ENCODE peak calls at places on chromosomes 6 and 20, in eight cellular contexts. One of them, this sample, is unnamed.

GRCh38 chr20:46838002-46838401 is 56.6 kb upstream of the EYA2 start:
- DNase-seq in fibroblast of mammary gland: no peak
- DNase-seq in stomach: no peak
- DNase-seq in HFF-Myc: no peak
- DNase-seq in left ventricle myocardium inferior: no peak
- DNase-seq in tibial nerve: no peak
- DNase-seq in astrocyte of the spinal cord: no peak
- DNase-seq in kidney: no peak
- DNase-seq in this sample: no peak

GRCh38 chr6:43269273-43270007 is 26.2 kb downstream of the TTBK1 start:
- DNase-seq in fibroblast of mammary gland: no peak
- DNase-seq in stomach: peak
- DNase-seq in HFF-Myc: no peak
- DNase-seq in left ventricle myocardium inferior: no peak
- DNase-seq in tibial nerve: no peak
- DNase-seq in astrocyte of the spinal cord: no peak
- DNase-seq in kidney: no peak
- DNase-seq in this sample: no peak

GRCh38 chr20:17654649-17655285 is 27.3 kb downstream of the RRBP1 start:
- DNase-seq in fibroblast of mammary gland: peak
- DNase-seq in stomach: no peak
- DNase-seq in HFF-Myc: no peak
- DNase-seq in left ventricle myocardium inferior: no peak
- DNase-seq in tibial nerve: peak
- DNase-seq in astrocyte of the spinal cord: peak
- DNase-seq in kidney: no peak
- DNase-seq in this sample: no peak

GRCh38 chr6:153087436-153087835 is 43.6 kb downstream of the RGS17 start:
- DNase-seq in fibroblast of mammary gland: no peak
- DNase-seq in stomach: no peak
- DNase-seq in HFF-Myc: no peak
- DNase-seq in left ventricle myocardium inferior: no peak
- DNase-seq in tibial nerve: no peak
- DNase-seq in astrocyte of the spinal cord: no peak
- DNase-seq in kidney: no peak
- DNase-seq in this sample: no peak

GRCh38 chr6:137166247-137167098 is 7.0 kb downstream of the IL22RA2 start:
- DNase-seq in fibroblast of mammary gland: no peak
- DNase-seq in stomach: no peak
- DNase-seq in HFF-Myc: no peak
- DNase-seq in left ventricle myocardium inferior: no peak
- DNase-seq in tibial nerve: no peak
- DNase-seq in astrocyte of the spinal cord: no peak
- DNase-seq in kidney: no peak
- DNase-seq in this sample: no peak

GRCh38 chr6:163392533-163392932 is 22.0 kb upstream of the QKI start:
- DNase-seq in fibroblast of mammary gland: peak
- DNase-seq in stomach: peak
- DNase-seq in HFF-Myc: no peak
- DNase-seq in left ventricle myocardium inferior: no peak
- DNase-seq in tibial nerve: no peak
- DNase-seq in astrocyte of the spinal cord: peak
- DNase-seq in kidney: no peak
- DNase-seq in this sample: peak

GRCh38 chr6:134909701-134910595 is 40.0 kb downstream of the ALDH8A1 start:
- DNase-seq in fibroblast of mammary gland: peak
- DNase-seq in stomach: no peak
- DNase-seq in HFF-Myc: no peak
- DNase-seq in left ventricle myocardium inferior: no peak
- DNase-seq in tibial nerve: no peak
- DNase-seq in astrocyte of the spinal cord: no peak
- DNase-seq in kidney: no peak
- DNase-seq in this sample: no peak

GRCh38 chr6:16326971-16327776 is 88.8 kb downstream of the GMPR start:
- DNase-seq in fibroblast of mammary gland: no peak
- DNase-seq in stomach: no peak
- DNase-seq in HFF-Myc: no peak
- DNase-seq in left ventricle myocardium inferior: no peak
- DNase-seq in tibial nerve: no peak
- DNase-seq in astrocyte of the spinal cord: no peak
- DNase-seq in kidney: no peak
- DNase-seq in this sample: no peak

GRCh38 chr6:2310042-2310441 is 64.6 kb upstream of the GMDS start:
- DNase-seq in fibroblast of mammary gland: no peak
- DNase-seq in stomach: no peak
- DNase-seq in HFF-Myc: no peak
- DNase-seq in left ventricle myocardium inferior: no peak
- DNase-seq in tibial nerve: no peak
- DNase-seq in astrocyte of the spinal cord: no peak
- DNase-seq in kidney: no peak
- DNase-seq in this sample: no peak

GRCh38 chr6:128487746-128488145 is 32.7 kb downstream of the PTPRK start:
- DNase-seq in fibroblast of mammary gland: peak
- DNase-seq in stomach: no peak
- DNase-seq in HFF-Myc: no peak
- DNase-seq in left ventricle myocardium inferior: no peak
- DNase-seq in tibial nerve: no peak
- DNase-seq in astrocyte of the spinal cord: peak
- DNase-seq in kidney: no peak
- DNase-seq in this sample: no peak

GRCh38 chr20:1225729-1226313 is at the start of gene RAD21L1:
- DNase-seq in fibroblast of mammary gland: peak
- DNase-seq in stomach: peak
- DNase-seq in HFF-Myc: no peak
- DNase-seq in left ventricle myocardium inferior: peak
- DNase-seq in tibial nerve: peak
- DNase-seq in astrocyte of the spinal cord: peak
- DNase-seq in kidney: peak
- DNase-seq in this sample: peak

GRCh38 chr6:20367716-20368485 is 33.8 kb upstream of the E2F3 start:
- DNase-seq in fibroblast of mammary gland: peak
- DNase-seq in stomach: no peak
- DNase-seq in HFF-Myc: no peak
- DNase-seq in left ventricle myocardium inferior: no peak
- DNase-seq in tibial nerve: no peak
- DNase-seq in astrocyte of the spinal cord: no peak
- DNase-seq in kidney: no peak
- DNase-seq in this sample: no peak

GRCh38 chr6:39576556-39577303 is 148.5 kb downstream of the KIF6 start:
- DNase-seq in fibroblast of mammary gland: no peak
- DNase-seq in stomach: no peak
- DNase-seq in HFF-Myc: no peak
- DNase-seq in left ventricle myocardium inferior: no peak
- DNase-seq in tibial nerve: no peak
- DNase-seq in astrocyte of the spinal cord: no peak
- DNase-seq in kidney: no peak
- DNase-seq in this sample: no peak

GRCh38 chr20:51428451-51429143 is 113.9 kb downstream of the NFATC2 start:
- DNase-seq in fibroblast of mammary gland: peak
- DNase-seq in stomach: peak
- DNase-seq in HFF-Myc: no peak
- DNase-seq in left ventricle myocardium inferior: peak
- DNase-seq in tibial nerve: no peak
- DNase-seq in astrocyte of the spinal cord: peak
- DNase-seq in kidney: peak
- DNase-seq in this sample: no peak

GRCh38 chr20:53883098-53883762 is 187.2 kb downstream of the BCAS1 start:
- DNase-seq in fibroblast of mammary gland: peak
- DNase-seq in stomach: no peak
- DNase-seq in HFF-Myc: no peak
- DNase-seq in left ventricle myocardium inferior: no peak
- DNase-seq in tibial nerve: no peak
- DNase-seq in astrocyte of the spinal cord: peak
- DNase-seq in kidney: no peak
- DNase-seq in this sample: no peak

GRCh38 chr20:22679197-22679596 is 94.8 kb upstream of the FOXA2 start:
- DNase-seq in fibroblast of mammary gland: no peak
- DNase-seq in stomach: no peak
- DNase-seq in HFF-Myc: no peak
- DNase-seq in left ventricle myocardium inferior: no peak
- DNase-seq in tibial nerve: no peak
- DNase-seq in astrocyte of the spinal cord: no peak
- DNase-seq in kidney: no peak
- DNase-seq in this sample: no peak

GRCh38 chr6:166611631-166612030 is 15.4 kb downstream of the RPS6KA2 start:
- DNase-seq in fibroblast of mammary gland: no peak
- DNase-seq in stomach: no peak
- DNase-seq in HFF-Myc: no peak
- DNase-seq in left ventricle myocardium inferior: no peak
- DNase-seq in tibial nerve: no peak
- DNase-seq in astrocyte of the spinal cord: no peak
- DNase-seq in kidney: no peak
- DNase-seq in this sample: no peak

GRCh38 chr6:84779917-84780316 is 15.5 kb upstream of the TBX18 start:
- DNase-seq in fibroblast of mammary gland: no peak
- DNase-seq in stomach: no peak
- DNase-seq in HFF-Myc: no peak
- DNase-seq in left ventricle myocardium inferior: no peak
- DNase-seq in tibial nerve: no peak
- DNase-seq in astrocyte of the spinal cord: no peak
- DNase-seq in kidney: no peak
- DNase-seq in this sample: no peak

GRCh38 chr6:35302604-35303218 is 5.1 kb downstream of the DEF6 start:
- DNase-seq in fibroblast of mammary gland: peak
- DNase-seq in stomach: peak
- DNase-seq in HFF-Myc: no peak
- DNase-seq in left ventricle myocardium inferior: peak
- DNase-seq in tibial nerve: no peak
- DNase-seq in astrocyte of the spinal cord: peak
- DNase-seq in kidney: no peak
- DNase-seq in this sample: peak

GRCh38 chr6:25279748-25280616 is 808 bp downstream of the CARMIL1 start:
- DNase-seq in fibroblast of mammary gland: no peak
- DNase-seq in stomach: peak
- DNase-seq in HFF-Myc: no peak
- DNase-seq in left ventricle myocardium inferior: no peak
- DNase-seq in tibial nerve: no peak
- DNase-seq in astrocyte of the spinal cord: no peak
- DNase-seq in kidney: peak
- DNase-seq in this sample: peak
- TF ChIP-seq CTCF in fibroblast of mammary gland: no peak
- TF ChIP-seq CTCF in stomach: no peak
- TF ChIP-seq CTCF in HFF-Myc: no peak
- TF ChIP-seq CTCF in left ventricle myocardium inferior: no peak
- TF ChIP-seq CTCF in tibial nerve: no peak
- TF ChIP-seq CTCF in astrocyte of the spinal cord: no peak
- TF ChIP-seq CTCF in kidney: no peak
- TF ChIP-seq CTCF in this sample: no peak

GRCh38 chr6:158558415-158559306 is 1.2 kb upstream of the TMEM181 start:
- DNase-seq in fibroblast of mammary gland: no peak
- DNase-seq in stomach: no peak
- DNase-seq in HFF-Myc: no peak
- DNase-seq in left ventricle myocardium inferior: no peak
- DNase-seq in tibial nerve: no peak
- DNase-seq in astrocyte of the spinal cord: no peak
- DNase-seq in kidney: no peak
- DNase-seq in this sample: no peak

GRCh38 chr6:158560787-158561246 is 926 bp downstream of the TMEM181 start:
- DNase-seq in fibroblast of mammary gland: no peak
- DNase-seq in stomach: peak
- DNase-seq in HFF-Myc: no peak
- DNase-seq in left ventricle myocardium inferior: no peak
- DNase-seq in tibial nerve: no peak
- DNase-seq in astrocyte of the spinal cord: no peak
- DNase-seq in kidney: peak
- DNase-seq in this sample: no peak

GRCh38 chr6:158557927-158558326 is 2.0 kb upstream of the TMEM181 start:
- DNase-seq in fibroblast of mammary gland: no peak
- DNase-seq in stomach: no peak
- DNase-seq in HFF-Myc: no peak
- DNase-seq in left ventricle myocardium inferior: no peak
- DNase-seq in tibial nerve: no peak
- DNase-seq in astrocyte of the spinal cord: no peak
- DNase-seq in kidney: no peak
- DNase-seq in this sample: no peak

GRCh38 chr6:158559895-158560786 is at the start of gene TMEM181:
- DNase-seq in fibroblast of mammary gland: peak
- DNase-seq in stomach: peak
- DNase-seq in HFF-Myc: no peak
- DNase-seq in left ventricle myocardium inferior: peak
- DNase-seq in tibial nerve: peak
- DNase-seq in astrocyte of the spinal cord: peak
- DNase-seq in kidney: peak
- DNase-seq in this sample: peak

GRCh38 chr6:158559338-158559894 is 475 bp upstream of the TMEM181 start:
- DNase-seq in fibroblast of mammary gland: no peak
- DNase-seq in stomach: no peak
- DNase-seq in HFF-Myc: no peak
- DNase-seq in left ventricle myocardium inferior: no peak
- DNase-seq in tibial nerve: no peak
- DNase-seq in astrocyte of the spinal cord: no peak
- DNase-seq in kidney: no peak
- DNase-seq in this sample: no peak
- H3K4me3 ChIP-seq in fibroblast of mammary gland: peak
- H3K4me3 ChIP-seq in stomach: peak
- H3K4me3 ChIP-seq in HFF-Myc: peak
- H3K4me3 ChIP-seq in left ventricle myocardium inferior: peak
- H3K4me3 ChIP-seq in tibial nerve: peak
- H3K4me3 ChIP-seq in astrocyte of the spinal cord: peak
- H3K4me3 ChIP-seq in kidney: peak
- H3K4me3 ChIP-seq in this sample: peak

GRCh38 chr6:116280161-116280959 is 630 bp upstream of the TSPYL1 start:
- DNase-seq in fibroblast of mammary gland: peak
- DNase-seq in stomach: no peak
- DNase-seq in HFF-Myc: no peak
- DNase-seq in left ventricle myocardium inferior: no peak
- DNase-seq in tibial nerve: no peak
- DNase-seq in astrocyte of the spinal cord: peak
- DNase-seq in kidney: no peak
- DNase-seq in this sample: peak

GRCh38 chr6:116280960-116281316 is 1.2 kb upstream of the TSPYL1 start:
- DNase-seq in fibroblast of mammary gland: no peak
- DNase-seq in stomach: no peak
- DNase-seq in HFF-Myc: no peak
- DNase-seq in left ventricle myocardium inferior: no peak
- DNase-seq in tibial nerve: no peak
- DNase-seq in astrocyte of the spinal cord: no peak
- DNase-seq in kidney: no peak
- DNase-seq in this sample: no peak

GRCh38 chr6:116278853-116279231 is 888 bp downstream of the TSPYL1 start:
- DNase-seq in fibroblast of mammary gland: peak
- DNase-seq in stomach: no peak
- DNase-seq in HFF-Myc: no peak
- DNase-seq in left ventricle myocardium inferior: peak
- DNase-seq in tibial nerve: no peak
- DNase-seq in astrocyte of the spinal cord: no peak
- DNase-seq in kidney: peak
- DNase-seq in this sample: peak

GRCh38 chr6:116278478-116278822 is 1.3 kb downstream of the TSPYL1 start:
- DNase-seq in fibroblast of mammary gland: no peak
- DNase-seq in stomach: no peak
- DNase-seq in HFF-Myc: no peak
- DNase-seq in left ventricle myocardium inferior: no peak
- DNase-seq in tibial nerve: no peak
- DNase-seq in astrocyte of the spinal cord: no peak
- DNase-seq in kidney: no peak
- DNase-seq in this sample: no peak

GRCh38 chr6:116279232-116280160 is at the start of gene TSPYL1:
- DNase-seq in fibroblast of mammary gland: peak
- DNase-seq in stomach: peak
- DNase-seq in HFF-Myc: peak
- DNase-seq in left ventricle myocardium inferior: peak
- DNase-seq in tibial nerve: peak
- DNase-seq in astrocyte of the spinal cord: peak
- DNase-seq in kidney: peak
- DNase-seq in this sample: peak
- TF ChIP-seq CTCF in fibroblast of mammary gland: no peak
- TF ChIP-seq CTCF in stomach: no peak
- TF ChIP-seq CTCF in HFF-Myc: no peak
- TF ChIP-seq CTCF in left ventricle myocardium inferior: no peak
- TF ChIP-seq CTCF in tibial nerve: no peak
- TF ChIP-seq CTCF in astrocyte of the spinal cord: no peak
- TF ChIP-seq CTCF in kidney: no peak
- TF ChIP-seq CTCF in this sample: peak

GRCh38 chr6:711925-712324 is 19.0 kb upstream of the EXOC2 start:
- DNase-seq in fibroblast of mammary gland: no peak
- DNase-seq in stomach: no peak
- DNase-seq in HFF-Myc: no peak
- DNase-seq in left ventricle myocardium inferior: no peak
- DNase-seq in tibial nerve: no peak
- DNase-seq in astrocyte of the spinal cord: no peak
- DNase-seq in kidney: no peak
- DNase-seq in this sample: no peak
- H3K4me3 ChIP-seq in fibroblast of mammary gland: no peak
- H3K4me3 ChIP-seq in stomach: no peak
- H3K4me3 ChIP-seq in HFF-Myc: no peak
- H3K4me3 ChIP-seq in left ventricle myocardium inferior: peak
- H3K4me3 ChIP-seq in tibial nerve: peak
- H3K4me3 ChIP-seq in astrocyte of the spinal cord: no peak
- H3K4me3 ChIP-seq in kidney: no peak
- H3K4me3 ChIP-seq in this sample: peak